ENCODE peak calls at places on chromosome 19, in seven cellular contexts. One of them, this sample, is unnamed.
A peak's percentile ranks its signal among the peaks of the same experiment; 100 is the strongest.

GRCh38 chr19:28652790-28653189 is 560.2 kb downstream of the UQCRFS1 start:
- DNase-seq in left cardiac atrium: no peak
- DNase-seq in heart left ventricle: no peak
- DNase-seq in substantia nigra: no peak
- DNase-seq in SW480: peak; percentile 89
- DNase-seq in Calu3: no peak
- DNase-seq in nephron progenitor cell: no peak
- DNase-seq in this sample: no peak

GRCh38 chr19:49223472-49223871 is 65.9 kb downstream of the TRPM4 start:
- DNase-seq in left cardiac atrium: no peak
- DNase-seq in heart left ventricle: no peak
- DNase-seq in substantia nigra: no peak
- DNase-seq in SW480: no peak
- DNase-seq in Calu3: no peak
- DNase-seq in nephron progenitor cell: no peak
- DNase-seq in this sample: no peak

GRCh38 chr19:41323023-41323422 is 13.1 kb downstream of the CCDC97 start:
- DNase-seq in left cardiac atrium: no peak
- DNase-seq in heart left ventricle: peak; percentile 80
- DNase-seq in substantia nigra: no peak
- DNase-seq in SW480: no peak
- DNase-seq in Calu3: no peak
- DNase-seq in nephron progenitor cell: peak; percentile 24
- DNase-seq in this sample: peak; percentile 96

GRCh38 chr19:30584121-30584520 is 211.9 kb downstream of the ZNF536 start:
- DNase-seq in left cardiac atrium: no peak
- DNase-seq in heart left ventricle: no peak
- DNase-seq in substantia nigra: no peak
- DNase-seq in SW480: no peak
- DNase-seq in Calu3: no peak
- DNase-seq in nephron progenitor cell: no peak
- DNase-seq in this sample: no peak

GRCh38 chr19:35695895-35696422 is 8.4 kb upstream of the ZBTB32 start:
- DNase-seq in left cardiac atrium: no peak
- DNase-seq in heart left ventricle: no peak
- DNase-seq in substantia nigra: no peak
- DNase-seq in SW480: no peak
- DNase-seq in Calu3: no peak
- DNase-seq in nephron progenitor cell: no peak
- DNase-seq in this sample: no peak

GRCh38 chr19:29690842-29691241 is 24.2 kb downstream of the C19orf12 start:
- DNase-seq in left cardiac atrium: no peak
- DNase-seq in heart left ventricle: no peak
- DNase-seq in substantia nigra: no peak
- DNase-seq in SW480: peak; percentile 44
- DNase-seq in Calu3: peak; percentile 43
- DNase-seq in nephron progenitor cell: no peak
- DNase-seq in this sample: peak; percentile 42

GRCh38 chr19:51485960-51486359 is 7.6 kb downstream of the CEACAM18 start:
- DNase-seq in left cardiac atrium: no peak
- DNase-seq in heart left ventricle: no peak
- DNase-seq in substantia nigra: no peak
- DNase-seq in SW480: no peak
- DNase-seq in Calu3: no peak
- DNase-seq in nephron progenitor cell: no peak
- DNase-seq in this sample: no peak

GRCh38 chr19:30666301-30666803 is 294.2 kb downstream of the ZNF536 start:
- DNase-seq in left cardiac atrium: peak; percentile 51
- DNase-seq in heart left ventricle: no peak
- DNase-seq in substantia nigra: peak; percentile 25
- DNase-seq in SW480: peak; percentile 18
- DNase-seq in Calu3: peak; percentile 56
- DNase-seq in nephron progenitor cell: peak; percentile 81
- DNase-seq in this sample: peak; percentile 19

GRCh38 chr19:45323671-45324081 is 1.0 kb upstream of the CKM start:
- DNase-seq in left cardiac atrium: peak; percentile 77
- DNase-seq in heart left ventricle: peak; percentile 81
- DNase-seq in substantia nigra: no peak
- DNase-seq in SW480: no peak
- DNase-seq in Calu3: peak; percentile 30
- DNase-seq in nephron progenitor cell: peak; percentile 55
- DNase-seq in this sample: no peak

GRCh38 chr19:44684892-44685847 is 13.8 kb upstream of the CEACAM16 start:
- DNase-seq in left cardiac atrium: peak; percentile 76
- DNase-seq in heart left ventricle: no peak
- DNase-seq in substantia nigra: no peak
- DNase-seq in SW480: peak; percentile 92
- DNase-seq in Calu3: peak; percentile 64
- DNase-seq in nephron progenitor cell: no peak
- DNase-seq in this sample: peak; percentile 98

GRCh38 chr19:1590641-1591397 is 1.8 kb downstream of the MBD3 start:
- DNase-seq in left cardiac atrium: no peak
- DNase-seq in heart left ventricle: no peak
- DNase-seq in substantia nigra: no peak
- DNase-seq in SW480: no peak
- DNase-seq in Calu3: peak; percentile 43
- DNase-seq in nephron progenitor cell: no peak
- DNase-seq in this sample: no peak

GRCh38 chr19:55546822-55547614 is 1.7 kb upstream of the SBK3 start:
- DNase-seq in left cardiac atrium: peak; percentile 93
- DNase-seq in heart left ventricle: peak; percentile 89
- DNase-seq in substantia nigra: no peak
- DNase-seq in SW480: no peak
- DNase-seq in Calu3: peak; percentile 67
- DNase-seq in nephron progenitor cell: no peak
- DNase-seq in this sample: peak; percentile 73

GRCh38 chr19:5436101-5436947 is 18.9 kb upstream of the ZNRF4 start:
- DNase-seq in left cardiac atrium: no peak
- DNase-seq in heart left ventricle: peak; percentile 48
- DNase-seq in substantia nigra: peak; percentile 17
- DNase-seq in SW480: no peak
- DNase-seq in Calu3: no peak
- DNase-seq in nephron progenitor cell: peak; percentile 90
- DNase-seq in this sample: no peak

GRCh38 chr19:802888-803561 is 5.8 kb downstream of the PTBP1 start:
- DNase-seq in left cardiac atrium: no peak
- DNase-seq in heart left ventricle: no peak
- DNase-seq in substantia nigra: no peak
- DNase-seq in SW480: no peak
- DNase-seq in Calu3: no peak
- DNase-seq in nephron progenitor cell: peak; percentile 44
- DNase-seq in this sample: no peak

GRCh38 chr19:48962849-48963165 is 2.3 kb upstream of the FTL start:
- DNase-seq in left cardiac atrium: no peak
- DNase-seq in heart left ventricle: no peak
- DNase-seq in substantia nigra: no peak
- DNase-seq in SW480: no peak
- DNase-seq in Calu3: no peak
- DNase-seq in nephron progenitor cell: no peak
- DNase-seq in this sample: no peak

GRCh38 chr19:3047307-3048189 is 14.7 kb downstream of the TLE5 start:
- DNase-seq in left cardiac atrium: peak; percentile 86
- DNase-seq in heart left ventricle: peak; percentile 86
- DNase-seq in substantia nigra: no peak
- DNase-seq in SW480: peak; percentile 56
- DNase-seq in Calu3: peak; percentile 45
- DNase-seq in nephron progenitor cell: peak; percentile 82
- DNase-seq in this sample: peak; percentile 93

GRCh38 chr19:41399091-41399490 is 1.5 kb downstream of the BCKDHA start:
- DNase-seq in left cardiac atrium: no peak
- DNase-seq in heart left ventricle: no peak
- DNase-seq in substantia nigra: no peak
- DNase-seq in SW480: no peak
- DNase-seq in Calu3: no peak
- DNase-seq in nephron progenitor cell: no peak
- DNase-seq in this sample: no peak

GRCh38 chr19:31105761-31106160 is 243.5 kb downstream of the TSHZ3 start:
- DNase-seq in left cardiac atrium: no peak
- DNase-seq in heart left ventricle: no peak
- DNase-seq in substantia nigra: no peak
- DNase-seq in SW480: no peak
- DNase-seq in Calu3: no peak
- DNase-seq in nephron progenitor cell: no peak
- DNase-seq in this sample: no peak

GRCh38 chr19:14433454-14434156 is 499 bp downstream of the PKN1 start:
- DNase-seq in left cardiac atrium: no peak
- DNase-seq in heart left ventricle: peak; percentile 69
- DNase-seq in substantia nigra: no peak
- DNase-seq in SW480: peak; percentile 44
- DNase-seq in Calu3: peak; percentile 60
- DNase-seq in nephron progenitor cell: no peak
- DNase-seq in this sample: no peak

GRCh38 chr19:53545271-53546065 is 7.5 kb downstream of the ZNF331 start:
- DNase-seq in left cardiac atrium: no peak
- DNase-seq in heart left ventricle: no peak
- DNase-seq in substantia nigra: no peak
- DNase-seq in SW480: no peak
- DNase-seq in Calu3: no peak
- DNase-seq in nephron progenitor cell: no peak
- DNase-seq in this sample: peak; percentile 93

GRCh38 chr19:4909172-4909896 is at the start of gene UHRF1:
- DNase-seq in left cardiac atrium: no peak
- DNase-seq in heart left ventricle: no peak
- DNase-seq in substantia nigra: no peak
- DNase-seq in SW480: peak; percentile 27
- DNase-seq in Calu3: peak; percentile 55
- DNase-seq in nephron progenitor cell: peak; percentile 58
- DNase-seq in this sample: peak; percentile 12

GRCh38 chr19:21328402-21328801 is 808 bp downstream of the ZNF708 start:
- DNase-seq in left cardiac atrium: no peak
- DNase-seq in heart left ventricle: no peak
- DNase-seq in substantia nigra: no peak
- DNase-seq in SW480: no peak
- DNase-seq in Calu3: no peak
- DNase-seq in nephron progenitor cell: peak; percentile 4
- DNase-seq in this sample: peak; percentile 12

GRCh38 chr19:37227996-37228395 is 10.0 kb downstream of the ZNF383 start:
- DNase-seq in left cardiac atrium: no peak
- DNase-seq in heart left ventricle: no peak
- DNase-seq in substantia nigra: no peak
- DNase-seq in SW480: no peak
- DNase-seq in Calu3: no peak
- DNase-seq in nephron progenitor cell: peak; percentile 19
- DNase-seq in this sample: no peak

GRCh38 chr19:5961969-5962945 is 15.7 kb downstream of the RANBP3 start:
- DNase-seq in left cardiac atrium: peak; percentile 55
- DNase-seq in heart left ventricle: peak; percentile 68
- DNase-seq in substantia nigra: no peak
- DNase-seq in SW480: peak; percentile 27
- DNase-seq in Calu3: peak; percentile 11
- DNase-seq in nephron progenitor cell: no peak
- DNase-seq in this sample: peak; percentile 86

GRCh38 chr19:1843646-1844394 is 4.5 kb downstream of the REXO1 start:
- DNase-seq in left cardiac atrium: no peak
- DNase-seq in heart left ventricle: no peak
- DNase-seq in substantia nigra: no peak
- DNase-seq in SW480: no peak
- DNase-seq in Calu3: no peak
- DNase-seq in nephron progenitor cell: no peak
- DNase-seq in this sample: no peak

GRCh38 chr19:7596191-7596937 is 701 bp downstream of the CAMSAP3 start:
- DNase-seq in left cardiac atrium: no peak
- DNase-seq in heart left ventricle: no peak
- DNase-seq in substantia nigra: no peak
- DNase-seq in SW480: no peak
- DNase-seq in Calu3: peak; percentile 11
- DNase-seq in nephron progenitor cell: peak; percentile 22
- DNase-seq in this sample: no peak

GRCh38 chr19:5907216-5907615 is 2.5 kb downstream of the VMAC start:
- DNase-seq in left cardiac atrium: no peak
- DNase-seq in heart left ventricle: no peak
- DNase-seq in substantia nigra: no peak
- DNase-seq in SW480: no peak
- DNase-seq in Calu3: no peak
- DNase-seq in nephron progenitor cell: no peak
- DNase-seq in this sample: no peak

GRCh38 chr19:16185925-16186234 is 670 bp downstream of the FAM32A start:
- DNase-seq in left cardiac atrium: no peak
- DNase-seq in heart left ventricle: peak; percentile 62
- DNase-seq in substantia nigra: no peak
- DNase-seq in SW480: no peak
- DNase-seq in Calu3: no peak
- DNase-seq in nephron progenitor cell: no peak
- DNase-seq in this sample: no peak

GRCh38 chr19:15498910-15499309 is 9.4 kb upstream of the CYP4F22 start:
- DNase-seq in left cardiac atrium: no peak
- DNase-seq in heart left ventricle: no peak
- DNase-seq in substantia nigra: no peak
- DNase-seq in SW480: peak; percentile 37
- DNase-seq in Calu3: no peak
- DNase-seq in nephron progenitor cell: no peak
- DNase-seq in this sample: no peak

GRCh38 chr19:46478356-46478986 is 7.1 kb upstream of the PNMA8A start:
- DNase-seq in left cardiac atrium: no peak
- DNase-seq in heart left ventricle: no peak
- DNase-seq in substantia nigra: no peak
- DNase-seq in SW480: no peak
- DNase-seq in Calu3: no peak
- DNase-seq in nephron progenitor cell: peak; percentile 12
- DNase-seq in this sample: no peak

GRCh38 chr19:21698215-21698614 is 69.2 kb downstream of the ZNF100 start:
- DNase-seq in left cardiac atrium: no peak
- DNase-seq in heart left ventricle: no peak
- DNase-seq in substantia nigra: no peak
- DNase-seq in SW480: no peak
- DNase-seq in Calu3: no peak
- DNase-seq in nephron progenitor cell: no peak
- DNase-seq in this sample: peak; percentile 25

GRCh38 chr19:13018037-13018914 is 23.0 kb downstream of the NFIX start:
- DNase-seq in left cardiac atrium: peak; percentile 75
- DNase-seq in heart left ventricle: peak; percentile 79
- DNase-seq in substantia nigra: peak; percentile 58
- DNase-seq in SW480: no peak
- DNase-seq in Calu3: no peak
- DNase-seq in nephron progenitor cell: no peak
- DNase-seq in this sample: peak; percentile 70

GRCh38 chr19:44576843-44577565 is 36.4 kb upstream of the IGSF23 start:
- DNase-seq in left cardiac atrium: no peak
- DNase-seq in heart left ventricle: no peak
- DNase-seq in substantia nigra: no peak
- DNase-seq in SW480: peak; percentile 86
- DNase-seq in Calu3: peak; percentile 78
- DNase-seq in nephron progenitor cell: no peak
- DNase-seq in this sample: peak; percentile 26

This sample was measured in fibroblast of villous mesenchyme.